ENCODE peak calls at places on chromosomes 3 and 15, in five cellular contexts. S, F, B, A and T are unnamed samples.

GRCh38 chr3:47017504-47018268 is 38.2 kb downstream of the NBEAL2 start:
- DNase-seq in B (peak; percentile 19), F (peak; percentile 94), S (peak; percentile 44), A (peak; percentile 26), T (no peak)

GRCh38 chr15:101502572-101503295 is 13.2 kb upstream of the PCSK6 start:
- DNase-seq in B (no peak), F (no peak), A (no peak), S (no peak), T (peak; percentile 39)

GRCh38 chr3:55264933-55265332 is 222.2 kb downstream of the WNT5A start:
- DNase-seq in S (peak; percentile 26), B (no peak), F (no peak), A (peak; percentile 30), T (no peak)

GRCh38 chr3:3127432-3128010 is 781 bp downstream of the TRNT1 start:
- DNase-seq in S (peak; percentile 31), F (peak; percentile 38), B (no peak), A (peak; percentile 11), T (no peak)

GRCh38 chr3:50272911-50273688 is 4.2 kb downstream of the SEMA3B start:
- DNase-seq in F (peak; percentile 79), A (peak; percentile 62), S (peak; percentile 73), B (peak; percentile 89), T (no peak)

GRCh38 chr3:58260261-58260731 is 22.7 kb downstream of the ABHD6 start:
- DNase-seq in F (no peak), B (no peak), A (peak; percentile 93), S (peak; percentile 85), T (no peak)

GRCh38 chr3:146542179-146542578 is 2.2 kb downstream of the PLSCR1 start:
- DNase-seq in A (peak; percentile 65), S (peak; percentile 71), F (no peak), B (peak; percentile 10), T (no peak)

GRCh38 chr3:183553263-183554026 is 2.1 kb downstream of the KLHL6 start:
- DNase-seq in S (no peak), B (no peak), A (no peak), F (peak; percentile 50), T (no peak)

GRCh38 chr3:71047616-71048531 is 535.7 kb downstream of the FOXP1 start:
- DNase-seq in A (no peak), S (no peak), B (no peak), F (no peak), T (no peak)

GRCh38 chr15:58178668-58179067 is 40.5 kb downstream of the AQP9 start:
- DNase-seq in F (no peak), B (no peak), A (no peak), S (no peak), T (no peak)

GRCh38 chr3:14634763-14635400 is 16.7 kb upstream of the CCDC174 start:
- DNase-seq in B (no peak), S (no peak), F (no peak), A (peak; percentile 76), T (no peak)

GRCh38 chr3:175729466-175729865 is 870.3 kb downstream of the NAALADL2 start:
- DNase-seq in S (no peak), F (no peak), A (no peak), B (no peak), T (no peak)

GRCh38 chr15:38035701-38036100 is 101.3 kb downstream of the TMCO5A start:
- DNase-seq in S (no peak), F (no peak), B (no peak), A (no peak), T (no peak)

GRCh38 chr3:15728766-15729165 is 69.0 kb downstream of the ANKRD28 start:
- DNase-seq in B (no peak), S (no peak), F (no peak), A (no peak), T (no peak)

GRCh38 chr3:138479355-138479964 is 45.0 kb downstream of the ESYT3 start:
- DNase-seq in F (peak; percentile 81), S (peak; percentile 53), A (peak; percentile 46), B (no peak), T (no peak)

GRCh38 chr15:47746516-47746915 is 29.2 kb downstream of the SEMA6D start:
- DNase-seq in B (no peak), S (no peak), A (no peak), F (peak; percentile 34), T (no peak)

GRCh38 chr15:85527907-85528306 is 147.5 kb downstream of the AKAP13 start:
- DNase-seq in B (peak; percentile 4), S (peak; percentile 93), F (peak; percentile 31), A (peak; percentile 90), T (no peak)

GRCh38 chr3:133494469-133494868 is 79.0 kb upstream of the CDV3 start:
- DNase-seq in A (peak; percentile 20), F (peak; percentile 74), S (peak; percentile 50), B (peak; percentile 28), T (no peak)

GRCh38 chr15:84982301-84982920 is 755 bp downstream of the PDE8A start:
- DNase-seq in F (peak; percentile 52), S (peak; percentile 51), B (peak; percentile 12), A (peak; percentile 18), T (no peak)

GRCh38 chr3:16550676-16551341 is 37.3 kb upstream of the RFTN1 start:
- DNase-seq in F (peak; percentile 93), A (peak; percentile 88), S (peak; percentile 91), B (peak; percentile 96), T (peak; percentile 36)

GRCh38 chr3:196288141-196288460 is 575 bp upstream of the PCYT1A start:
- DNase-seq in F (no peak), A (peak; percentile 19), S (peak; percentile 60), B (peak; percentile 19), T (no peak)

GRCh38 chr15:42084465-42085235 is 9.7 kb downstream of the PLA2G4D start:
- DNase-seq in F (peak; percentile 85), B (peak; percentile 87), S (peak; percentile 62), A (peak; percentile 37), T (peak; percentile 65)

GRCh38 chr3:100046986-100047385 is 67.3 kb downstream of the FILIP1L start:
- DNase-seq in S (no peak), A (no peak), B (no peak), F (no peak), T (no peak)

GRCh38 chr3:85535517-85535916 is 576.7 kb downstream of the CADM2 start:
- DNase-seq in F (no peak), S (no peak), A (no peak), B (no peak), T (no peak)

GRCh38 chr3:115616461-115616860 is 6.8 kb upstream of the GAP43 start:
- DNase-seq in B (no peak), S (no peak), A (no peak), F (no peak), T (no peak)

GRCh38 chr3:128324911-128325592 is 141.6 kb downstream of the DNAJB8 start:
- DNase-seq in S (no peak), A (no peak), F (no peak), B (no peak), T (peak; percentile 35)
- H3K4ac ChIP-seq in S (no peak overlapping the region), A (no peak overlapping the region), F (no peak overlapping the region), B (no peak overlapping the region), T (no peak overlapping the region)

GRCh38 chr3:52281980-52282801 is 3.7 kb upstream of the WDR82 start:
- DNase-seq in F (peak; percentile 68), A (no peak), S (no peak), B (no peak), T (no peak)

GRCh38 chr3:52277972-52278509 is 408 bp downstream of the WDR82 start:
- DNase-seq in F (peak; percentile 78), A (no peak), S (peak; percentile 71), B (peak; percentile 51), T (no peak)

GRCh38 chr3:52280046-52280445 is 1.6 kb upstream of the WDR82 start:
- DNase-seq in S (no peak), A (no peak), B (no peak), F (no peak), T (no peak)

GRCh38 chr3:52277071-52277964 is 1.1 kb downstream of the WDR82 start:
- DNase-seq in A (peak; percentile 58), F (peak; percentile 61), S (peak; percentile 78), B (no peak), T (peak; percentile 61)

DNA sequence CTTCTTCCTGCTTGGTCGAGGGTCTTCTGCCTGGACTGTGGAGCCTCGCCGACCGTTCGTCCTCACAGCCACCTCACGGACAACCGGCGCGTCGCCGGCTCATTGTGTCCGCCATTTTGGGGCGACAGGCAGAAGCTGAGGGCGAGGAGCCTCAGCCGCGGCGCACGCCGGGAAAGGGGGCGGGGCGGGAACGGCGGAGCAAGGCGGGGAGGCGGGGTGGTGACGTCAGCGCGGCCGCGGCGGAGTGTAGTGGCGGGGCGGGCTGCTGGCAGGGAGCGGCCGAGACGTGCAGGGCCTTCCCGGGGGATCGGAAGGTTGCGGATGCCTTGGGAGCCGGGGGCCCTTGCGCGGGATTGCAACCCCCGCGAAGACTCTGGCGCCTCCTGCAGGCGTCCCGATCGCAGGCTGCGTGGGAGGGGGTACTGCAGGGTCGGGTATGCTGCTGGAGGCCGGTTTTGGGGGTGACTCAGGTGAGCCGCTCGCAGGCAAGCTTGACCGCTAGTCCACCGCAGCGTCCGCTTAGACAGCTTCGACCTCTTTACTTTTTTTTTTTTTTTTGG is at the start of gene WDR82:
- DNase-seq in S (peak; percentile 92), A (peak; percentile 89), B (peak; percentile 92), F (peak; percentile 96), T (peak; percentile 85)
- H3K4ac ChIP-seq in S (peak within 1 kb of the TSS; percentile 99), A (peak within 1 kb of the TSS; percentile 99), B (peak within 1 kb of the TSS; percentile 98), F (peak within 1 kb of the TSS; percentile 91), T (no peak within 1 kb of the TSS)

DNA sequence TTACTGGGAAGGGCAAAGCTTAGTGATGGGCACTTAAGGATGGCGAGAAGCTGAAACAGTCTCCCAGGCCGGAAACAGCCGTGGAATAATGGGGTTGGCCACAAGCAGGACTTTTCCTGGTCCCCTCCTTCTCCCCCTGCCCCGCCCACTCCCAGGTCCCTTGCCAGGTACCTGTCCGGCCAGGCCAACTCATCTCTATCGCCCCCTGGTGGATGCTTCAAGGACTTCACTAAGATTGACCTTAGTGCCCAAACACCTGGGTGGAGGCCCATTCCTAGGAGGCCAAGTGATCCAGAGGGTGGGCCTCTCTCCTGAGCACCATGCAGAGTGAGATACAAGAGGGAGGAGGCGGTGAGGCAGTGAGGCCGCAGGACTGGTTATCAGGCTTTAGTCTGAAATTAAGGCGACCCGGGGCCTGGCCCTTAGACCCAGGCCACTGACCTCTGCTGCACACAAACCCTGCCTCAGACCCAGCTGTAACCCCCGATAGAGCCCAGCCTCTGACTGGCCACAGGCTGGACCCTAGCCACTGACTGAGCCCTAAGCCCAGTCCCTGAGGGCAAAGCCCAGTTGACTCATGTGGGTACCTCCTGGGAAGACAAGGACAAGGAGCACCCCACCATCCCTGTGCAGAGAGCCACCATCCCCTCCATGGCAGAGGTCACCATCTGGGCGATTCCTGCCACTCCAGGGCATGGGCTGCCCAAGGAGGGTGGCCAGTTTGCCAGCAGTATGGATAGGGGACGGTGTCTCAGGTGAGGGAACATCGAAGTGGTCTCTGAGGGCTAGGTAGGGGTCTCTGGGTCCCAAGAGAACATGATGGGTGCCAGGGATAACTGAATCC is 37.6 kb downstream of the VIPR1 start:
- DNase-seq in F (peak; percentile 84), S (peak; percentile 15), A (no peak), B (peak; percentile 57), T (peak; percentile 56)
- H3K4ac ChIP-seq in F (no peak overlapping the region), S (no peak overlapping the region), A (no peak overlapping the region), B (no peak overlapping the region), T (no peak overlapping the region)

GRCh38 chr3:150455341-150455740 is 47.2 kb downstream of the TSC22D2 start:
- DNase-seq in A (peak; percentile 35), F (no peak), S (peak; percentile 65), B (no peak), T (no peak)

GRCh38 chr3:150460484-150460883 is 52.4 kb downstream of the TSC22D2 start:
- DNase-seq in B (no peak), S (no peak), F (no peak), A (no peak), T (no peak)

GRCh38 chr3:150461399-150461798 is 53.3 kb downstream of the TSC22D2 start:
- DNase-seq in F (no peak), B (no peak), A (no peak), S (no peak), T (no peak)

GRCh38 chr3:150454622-150455021 is 46.5 kb downstream of the TSC22D2 start:
- DNase-seq in F (no peak), B (no peak), S (no peak), A (no peak), T (no peak)

GRCh38 chr3:150457996-150458395 is 49.9 kb downstream of the TSC22D2 start:
- DNase-seq in S (no peak), B (no peak), F (no peak), A (no peak), T (no peak)
- H3K4ac ChIP-seq in S (no peak overlapping the region), B (no peak overlapping the region), F (no peak overlapping the region), A (no peak overlapping the region), T (no peak overlapping the region)